ENCODE peak calls at places on chromosomes 4 and X, in eight cellular contexts. H is mammary epithelial cell; N is activated naive CD4-positive, alpha-beta T cell treated with anti-CD3 and anti-CD28 coated beads, Interleukin-2, amount 50 U/mL, for 16 hours; B is bronchial epithelial cell; L is putamen; A is M059J; J is iPS-NIHi11; P is natural killer cell treated with Interleukin-12 subunit alpha and Interleukin-12 subunit beta and Interleukin-15 and Interleukin-18, amount 100 ng/mL, for 72 hours. Y is an unnamed sample.

GRCh38 chr4:157514711-157515110 is 294.2 kb downstream of the GRIA2 start:
- DNase-seq in A (peak), J (peak), P (no peak), L (no peak), B (no peak), N (no peak), H (no peak), Y (no peak)

GRCh38 chr4:94419956-94420355 is 31.8 kb upstream of the PDLIM5 start:
- DNase-seq in N (no peak), P (no peak), H (peak), L (no peak), B (peak), A (peak), J (no peak), Y (no peak)

GRCh38 chr4:103075894-103076776 is at the start of gene SLC9B2:
- DNase-seq in L (peak), N (peak), H (peak), J (peak), B (peak), P (peak), A (peak), Y (peak)

GRCh38 chr4:160194716-160195115 is 1091.8 kb downstream of the RAPGEF2 start:
- DNase-seq in N (no peak), L (no peak), J (no peak), A (no peak), P (no peak), H (no peak), B (no peak), Y (no peak)

GRCh38 chr4:183241771-183242170 is 78.3 kb downstream of the CLDN22 start:
- DNase-seq in B (no peak), L (no peak), J (no peak), A (no peak), H (no peak), N (no peak), P (no peak), Y (no peak)

GRCh38 chr4:66187175-66187720 is 517.0 kb upstream of the EPHA5 start:
- DNase-seq in A (no peak), N (no peak), H (no peak), B (no peak), J (no peak), L (no peak), P (no peak), Y (no peak)

GRCh38 chr4:17236686-17237085 is 275.2 kb downstream of the QDPR start:
- DNase-seq in L (no peak), A (peak), P (no peak), N (no peak), J (no peak), H (no peak), B (no peak), Y (no peak)

GRCh38 chr4:168744021-168744420 is 247.2 kb downstream of the PALLD start:
- DNase-seq in P (no peak), L (no peak), A (no peak), H (no peak), J (no peak), N (no peak), B (peak), Y (no peak)

GRCh38 chrX:154322890-154323289 is 27.3 kb downstream of the TKTL1 start:
- DNase-seq in P (no peak), J (no peak), H (no peak), N (no peak), L (no peak), A (no peak), B (no peak), Y (no peak)

GRCh38 chrX:11159149-11159548 is 48.0 kb downstream of the HCCS start:
- DNase-seq in N (no peak), P (no peak), B (no peak), H (no peak), L (no peak), J (no peak), A (no peak), Y (no peak)

GRCh38 chrX:68912113-68912980 is 83.5 kb downstream of the EFNB1 start:
- DNase-seq in N (no peak), P (no peak), J (peak), H (no peak), L (no peak), B (no peak), A (no peak), Y (no peak)

GRCh38 chrX:51743179-51743957 is at the start of gene GSPT2:
- DNase-seq in B (peak), H (peak), L (peak), A (peak), P (peak), N (peak), J (peak), Y (peak)

GRCh38 chr4:75654905-75655304 is 18.3 kb downstream of the G3BP2 start:
- DNase-seq in H (no peak), N (no peak), L (no peak), J (no peak), B (no peak), A (no peak), P (no peak), Y (no peak)

GRCh38 chr4:121077496-121077895 is 5.2 kb upstream of the NDNF start:
- DNase-seq in A (no peak), J (no peak), N (no peak), P (no peak), B (peak), L (no peak), H (no peak), Y (no peak)

GRCh38 chrX:65679071-65679540 is 11.7 kb downstream of the MSN start:
- DNase-seq in P (peak), L (no peak), N (no peak), J (no peak), H (peak), B (peak), A (peak), Y (no peak)

GRCh38 chr4:165009493-165010227 is 22.1 kb upstream of the TRIM60 start:
- DNase-seq in P (no peak), A (peak), J (no peak), N (no peak), H (no peak), L (no peak), B (no peak), Y (no peak)

GRCh38 chrX:47176101-47176740 is 17.4 kb upstream of the UBA1 start:
- DNase-seq in B (no peak), H (no peak), N (no peak), P (peak), A (no peak), L (no peak), J (no peak), Y (peak)

GRCh38 chr4:163930086-163930485 is 435.6 kb downstream of the TMA16 start:
- DNase-seq in A (no peak), J (no peak), L (no peak), H (no peak), P (no peak), N (no peak), B (no peak), Y (no peak)

GRCh38 chr4:173167793-173168395 is 717 bp upstream of the GALNT7 start:
- DNase-seq in A (peak), B (peak), J (peak), L (peak), P (no peak), H (no peak), N (peak), Y (peak)

GRCh38 chr4:112284662-112285411 is 867 bp downstream of the TIFA start:
- DNase-seq in L (no peak), J (peak), P (peak), N (no peak), H (peak), B (no peak), A (peak), Y (peak)

Y was measured in activated effector memory CD4-positive, alpha-beta T cell treated with anti-CD3 and anti-CD28 coated beads, Interleukin-2, amount 50 U/mL, for 16 hours.